ENCODE peak calls at places on chromosome 3, in six cellular contexts. One of them, this sample, is unnamed.

GRCh38 chr3:171416061-171416460 is 44.1 kb downstream of the TNIK start:
- DNase-seq in Panc1: no peak
- DNase-seq in mucosa of descending colon: no peak
- DNase-seq in myocyte: no peak
- DNase-seq in AG08396: no peak
- DNase-seq in HT1080: no peak
- DNase-seq in this sample: no peak

GRCh38 chr3:4570840-4571621 is 77.9 kb downstream of the ITPR1 start:
- DNase-seq in Panc1: no peak
- DNase-seq in AG08396: no peak
- DNase-seq in HT1080: no peak
- DNase-seq in mucosa of descending colon: no peak
- DNase-seq in myocyte: peak
- DNase-seq in this sample: no peak

GRCh38 chr3:193897791-193898190 is 238.2 kb upstream of the HES1 start:
- DNase-seq in HT1080: no peak
- DNase-seq in AG08396: no peak
- DNase-seq in mucosa of descending colon: no peak
- DNase-seq in Panc1: no peak
- DNase-seq in myocyte: no peak
- DNase-seq in this sample: no peak

GRCh38 chr3:183428140-183429023 is at the start of gene MCF2L2:
- DNase-seq in HT1080: peak
- DNase-seq in mucosa of descending colon: peak
- DNase-seq in Panc1: no peak
- DNase-seq in myocyte: peak
- DNase-seq in AG08396: peak
- DNase-seq in this sample: peak

GRCh38 chr3:102605146-102605545 is 170.3 kb downstream of the ZPLD1 start:
- DNase-seq in Panc1: no peak
- DNase-seq in HT1080: no peak
- DNase-seq in myocyte: no peak
- DNase-seq in AG08396: no peak
- DNase-seq in mucosa of descending colon: no peak
- DNase-seq in this sample: no peak

GRCh38 chr3:49415931-49416601 is 3.8 kb downstream of the TCTA start:
- DNase-seq in AG08396: no peak
- DNase-seq in mucosa of descending colon: peak
- DNase-seq in myocyte: peak
- DNase-seq in HT1080: peak
- DNase-seq in Panc1: no peak
- DNase-seq in this sample: peak

GRCh38 chr3:45758871-45759270 is 37.5 kb downstream of the SLC6A20 start:
- DNase-seq in Panc1: no peak
- DNase-seq in HT1080: no peak
- DNase-seq in myocyte: no peak
- DNase-seq in AG08396: no peak
- DNase-seq in mucosa of descending colon: no peak
- DNase-seq in this sample: no peak

GRCh38 chr3:143613226-143613625 is 235.0 kb downstream of the SLC9A9 start:
- DNase-seq in HT1080: no peak
- DNase-seq in AG08396: no peak
- DNase-seq in mucosa of descending colon: no peak
- DNase-seq in Panc1: no peak
- DNase-seq in myocyte: no peak
- DNase-seq in this sample: no peak

GRCh38 chr3:101466465-101467309 is 46.3 kb downstream of the SENP7 start:
- DNase-seq in Panc1: no peak
- DNase-seq in HT1080: no peak
- DNase-seq in mucosa of descending colon: peak
- DNase-seq in myocyte: no peak
- DNase-seq in AG08396: no peak
- DNase-seq in this sample: peak

GRCh38 chr3:100710355-100711198 is 1.3 kb downstream of the TFG start:
- DNase-seq in myocyte: peak
- DNase-seq in Panc1: no peak
- DNase-seq in AG08396: peak
- DNase-seq in mucosa of descending colon: peak
- DNase-seq in HT1080: peak
- DNase-seq in this sample: no peak

GRCh38 chr3:193165431-193166120 is 75.4 kb upstream of the PLAAT1 start:
- DNase-seq in myocyte: no peak
- DNase-seq in mucosa of descending colon: no peak
- DNase-seq in Panc1: no peak
- DNase-seq in AG08396: no peak
- DNase-seq in HT1080: no peak
- DNase-seq in this sample: no peak

GRCh38 chr3:58237940-58238681 is 519 bp downstream of the ABHD6 start:
- DNase-seq in myocyte: no peak
- DNase-seq in HT1080: no peak
- DNase-seq in AG08396: peak
- DNase-seq in mucosa of descending colon: peak
- DNase-seq in Panc1: no peak
- DNase-seq in this sample: peak

GRCh38 chr3:170307998-170308398 is 49.5 kb upstream of the SKIL start:
- DNase-seq in AG08396: no peak
- DNase-seq in myocyte: no peak
- DNase-seq in HT1080: peak
- DNase-seq in mucosa of descending colon: no peak
- DNase-seq in Panc1: no peak
- DNase-seq in this sample: no peak

GRCh38 chr3:138289701-138290100 is 40.0 kb downstream of the NME9 start:
- DNase-seq in AG08396: no peak
- DNase-seq in myocyte: peak
- DNase-seq in HT1080: no peak
- DNase-seq in Panc1: no peak
- DNase-seq in mucosa of descending colon: no peak
- DNase-seq in this sample: no peak

GRCh38 chr3:112128843-112129727 is 4.0 kb downstream of the GCSAM start:
- DNase-seq in Panc1: no peak
- DNase-seq in HT1080: no peak
- DNase-seq in myocyte: no peak
- DNase-seq in AG08396: no peak
- DNase-seq in mucosa of descending colon: no peak
- DNase-seq in this sample: no peak

GRCh38 chr3:133756716-133757694 is 10.8 kb downstream of the TF start:
- DNase-seq in myocyte: no peak
- DNase-seq in HT1080: no peak
- DNase-seq in mucosa of descending colon: no peak
- DNase-seq in AG08396: no peak
- DNase-seq in Panc1: no peak
- DNase-seq in this sample: no peak